ENCODE peak calls at places on chromosomes 4 and X, in five cellular contexts. Z, U, J, B and I are unnamed samples.

GRCh38 chrX:115650449-115650848 is 89.5 kb downstream of the PLS3 start:
- DNase-seq in Z (peak), U (peak), J (no peak), B (no peak), I (peak)

GRCh38 chr4:169212981-169213380 is 57.8 kb downstream of the SH3RF1 start:
- DNase-seq in Z (no peak), U (no peak), J (no peak), B (no peak), I (no peak)

GRCh38 chr4:91127891-91128290 is 1000.7 kb downstream of the CCSER1 start:
- DNase-seq in Z (no peak), U (no peak), J (no peak), B (no peak), I (no peak)

GRCh38 chr4:18934197-18934596 is 912.6 kb upstream of the LCORL start:
- DNase-seq in Z (peak), U (peak), J (peak), B (no peak), I (no peak)

GRCh38 chr4:140135529-140136021 is 18.4 kb downstream of the MAML3 start:
- DNase-seq in Z (peak), U (peak), J (no peak), B (no peak), I (peak)

GRCh38 chrX:120144178-120144844 is 14.1 kb upstream of the RHOXF2 start:
- DNase-seq in Z (peak), U (no peak), J (no peak), B (peak), I (no peak)

GRCh38 chrX:149950681-149951080 is 12.4 kb upstream of the EOLA2 start:
- DNase-seq in Z (peak), U (peak), J (peak), B (no peak), I (peak)

GRCh38 chr4:108072300-108072699 is 82.6 kb downstream of the HADH start:
- DNase-seq in Z (no peak), U (peak), J (no peak), B (no peak), I (no peak)

GRCh38 chr4:161920304-161921052 is 243.3 kb downstream of the FSTL5 start:
- DNase-seq in Z (no peak), U (no peak), J (no peak), B (no peak), I (no peak)

GRCh38 chrX:139191746-139192385 is 338.7 kb upstream of the F9 start:
- DNase-seq in Z (no peak), U (no peak), J (no peak), B (no peak), I (no peak)

GRCh38 chr4:109067509-109068205 is 234.8 kb downstream of the COL25A1 start:
- DNase-seq in Z (peak), U (no peak), J (no peak), B (no peak), I (peak)

GRCh38 chrX:48998391-48998790 is 3.7 kb downstream of the GRIPAP1 start:
- DNase-seq in Z (no peak), U (no peak), J (no peak), B (no peak), I (no peak)

GRCh38 chr4:109029987-109030386 is 267.1 kb upstream of the ETNPPL start:
- DNase-seq in Z (no peak), U (no peak), J (no peak), B (no peak), I (no peak)

GRCh38 chr4:142278663-142279062 is 567.4 kb downstream of the INPP4B start:
- DNase-seq in Z (no peak), U (peak), J (no peak), B (no peak), I (peak)

GRCh38 chr4:142285222-142285583 is 560.9 kb downstream of the INPP4B start:
- DNase-seq in Z (no peak), U (no peak), J (no peak), B (no peak), I (no peak)

GRCh38 chr4:142284402-142285221 is 561.5 kb downstream of the INPP4B start:
- DNase-seq in Z (no peak), U (no peak), J (no peak), B (no peak), I (no peak)

GRCh38 chr4:142281999-142282398 is 564.1 kb downstream of the INPP4B start:
- DNase-seq in Z (peak), U (peak), J (no peak), B (no peak), I (no peak)

GRCh38 chr4:142282870-142283431 is 563.1 kb downstream of the INPP4B start:
- DNase-seq in Z (peak), U (peak), J (peak), B (no peak), I (no peak)
- H2AFZ ChIP-seq in Z (no peak), U (no peak), J (no peak), B (no peak), I (no peak)

DNA sequence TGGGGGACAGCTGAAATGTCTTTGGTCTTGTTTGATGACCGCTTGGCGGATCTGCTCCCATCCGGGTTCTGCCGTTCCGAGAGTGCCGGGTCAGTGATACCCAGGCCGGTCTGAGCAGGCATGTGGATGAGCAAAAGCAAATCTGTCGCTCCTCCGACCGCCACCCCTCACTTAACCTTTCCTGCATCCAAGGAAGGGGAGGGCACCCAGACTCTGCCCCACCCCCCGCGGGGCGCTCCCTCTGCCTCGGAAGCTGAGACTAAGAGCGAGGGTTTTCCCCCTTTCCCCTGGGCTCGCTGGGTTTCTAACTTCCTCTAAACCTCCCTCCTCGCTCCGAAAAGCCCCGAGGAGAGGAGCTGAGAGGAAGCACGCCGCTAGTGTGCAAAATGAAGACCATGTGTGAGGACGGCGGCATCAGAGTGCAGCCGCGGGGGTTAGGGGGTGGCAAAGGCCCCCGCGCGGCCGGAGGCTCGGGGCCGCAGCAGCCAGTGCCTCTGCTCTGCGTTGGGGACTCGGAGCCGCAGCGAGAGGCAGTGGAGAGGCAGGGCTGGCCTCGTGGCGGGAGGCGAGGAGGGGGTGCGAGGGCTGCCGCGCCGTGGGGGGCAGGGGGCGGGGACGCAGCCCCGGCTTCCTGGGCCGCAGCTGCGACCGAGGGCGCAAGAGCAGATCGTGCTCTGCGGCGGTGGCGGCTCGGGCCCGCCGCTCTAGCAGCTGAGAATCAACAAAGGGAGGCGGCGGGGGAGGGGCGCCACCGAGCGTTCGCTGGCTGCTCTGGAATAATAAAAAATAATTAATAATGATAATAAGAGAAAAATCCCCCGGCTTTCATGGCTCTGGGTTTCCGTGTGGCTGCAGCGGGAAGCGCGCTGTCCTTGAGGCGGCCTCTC is 55.8 kb upstream of the BCOR start:
- DNase-seq in Z (peak), U (peak), J (peak), B (peak), I (no peak)
- H3K9ac ChIP-seq in Z (peak), U (peak), J (peak), B (no peak), I (peak)

GRCh38 chr4:20358110-20358509 is 106.4 kb downstream of the SLIT2 start:
- DNase-seq in Z (no peak), U (no peak), J (no peak), B (no peak), I (no peak)
- H2AFZ ChIP-seq in Z (no peak), U (no peak), J (no peak), B (no peak), I (no peak)

GRCh38 chr4:189049682-189050081 is 891.0 kb upstream of the FRG1 start:
- DNase-seq in Z (no peak), U (no peak), J (peak), B (no peak), I (no peak)

GRCh38 chr4:189048119-189048518 is 892.6 kb upstream of the FRG1 start:
- DNase-seq in Z (peak), U (no peak), J (no peak), B (no peak), I (no peak)

GRCh38 chr4:189046642-189047041 is 894.0 kb upstream of the FRG1 start:
- DNase-seq in Z (peak), U (no peak), J (no peak), B (peak), I (no peak)
- H3K9ac ChIP-seq in Z (no peak), U (no peak), J (no peak), B (no peak), I (no peak)

DNA sequence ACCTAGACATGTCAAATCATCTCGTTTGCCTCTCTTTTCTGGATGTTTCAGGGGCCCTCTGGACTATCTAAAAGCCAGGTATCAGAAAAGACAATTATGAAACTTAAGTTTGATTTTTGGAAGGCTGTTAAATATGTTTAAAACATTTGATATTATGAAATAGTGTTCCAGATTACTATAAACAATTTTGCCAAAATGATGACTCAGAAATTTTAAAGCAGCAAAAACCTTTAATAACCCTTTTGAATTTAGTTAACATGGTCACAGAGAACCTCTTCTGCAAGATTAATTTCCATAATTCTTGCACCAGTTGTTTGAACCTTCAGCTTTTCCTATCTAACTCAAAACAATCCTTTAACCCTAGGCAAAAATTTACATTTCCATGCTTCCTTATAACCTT is 18.8 kb upstream of the FAM47E start:
- DNase-seq in Z (peak), U (no peak), J (no peak), B (no peak), I (no peak)
- H2AFZ ChIP-seq in Z (no peak), U (no peak), J (no peak), B (no peak), I (no peak)

GRCh38 chr4:1399508-1400190 is 6.6 kb downstream of the NKX1-1 start:
- DNase-seq in Z (no peak), U (no peak), J (no peak), B (no peak), I (no peak)
- H3K9ac ChIP-seq in Z (no peak), U (no peak), J (no peak), B (no peak), I (no peak)

DNA sequence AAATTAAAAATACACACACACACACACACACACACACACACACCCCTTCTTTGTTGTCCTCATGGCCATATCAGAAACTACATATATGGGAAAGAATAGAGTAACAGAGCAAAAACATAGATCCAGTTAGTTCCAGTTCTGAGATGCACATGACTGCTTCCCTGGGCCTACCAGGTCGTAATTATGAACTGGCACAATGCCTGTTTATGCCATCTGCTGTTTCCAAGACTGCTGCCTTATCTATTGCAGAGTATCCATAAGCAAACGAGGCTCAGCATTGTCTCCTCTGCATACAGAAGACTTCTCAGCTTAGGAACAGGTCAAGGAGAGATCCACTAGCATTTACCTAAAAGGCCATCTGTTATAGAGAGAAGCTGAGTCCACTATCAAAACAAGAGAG is 789.0 kb downstream of the TECRL start:
- DNase-seq in Z (no peak), U (peak), J (no peak), B (no peak), I (no peak)
- H2AFZ ChIP-seq in Z (no peak), U (no peak), J (no peak), B (no peak), I (no peak)